ENCODE peak calls at places on chromosomes 11 and 22, in six cellular contexts. One of them, this sample, is unnamed.

GRCh38 chr11:43736502-43737193 is 56.1 kb downstream of the HSD17B12 start:
- DNase-seq in IMR-90: peak; percentile 87
- DNase-seq in H9: no peak
- DNase-seq in neuronal stem cell: no peak
- DNase-seq in H1: no peak
- DNase-seq in trophoblast cell: no peak
- DNase-seq in this sample: peak; percentile 74

GRCh38 chr22:46193898-46194310 is 43.6 kb downstream of the PPARA start:
- DNase-seq in IMR-90: no peak
- DNase-seq in H9: no peak
- DNase-seq in neuronal stem cell: no peak
- DNase-seq in H1: no peak
- DNase-seq in trophoblast cell: no peak
- DNase-seq in this sample: no peak

GRCh38 chr11:70517996-70518907 is 119.9 kb downstream of the CTTN start:
- DNase-seq in IMR-90: peak; percentile 64
- DNase-seq in H9: peak; percentile 42
- DNase-seq in neuronal stem cell: no peak
- DNase-seq in H1: no peak
- DNase-seq in trophoblast cell: peak; percentile 96
- DNase-seq in this sample: peak; percentile 84

GRCh38 chr22:37638351-37639069 is 959 bp upstream of the SH3BP1 start:
- DNase-seq in IMR-90: no peak
- DNase-seq in H9: peak; percentile 45
- DNase-seq in neuronal stem cell: no peak
- DNase-seq in H1: no peak
- DNase-seq in trophoblast cell: no peak
- DNase-seq in this sample: no peak

GRCh38 chr11:116309446-116309845 is 463.3 kb downstream of the BUD13 start:
- DNase-seq in IMR-90: no peak
- DNase-seq in H9: no peak
- DNase-seq in neuronal stem cell: no peak
- DNase-seq in H1: no peak
- DNase-seq in trophoblast cell: no peak
- DNase-seq in this sample: no peak

GRCh38 chr11:32109138-32109537 is 18.3 kb downstream of the RCN1 start:
- DNase-seq in IMR-90: peak; percentile 94
- DNase-seq in H9: no peak
- DNase-seq in neuronal stem cell: no peak
- DNase-seq in H1: no peak
- DNase-seq in trophoblast cell: no peak
- DNase-seq in this sample: peak; percentile 61

GRCh38 chr11:1546536-1547466 is 25.3 kb downstream of the DUSP8 start:
- DNase-seq in IMR-90: peak; percentile 21
- DNase-seq in H9: peak; percentile 81
- DNase-seq in neuronal stem cell: peak; percentile 63
- DNase-seq in H1: peak; percentile 86
- DNase-seq in trophoblast cell: no peak
- DNase-seq in this sample: peak; percentile 39

GRCh38 chr11:114154271-114155047 is 94.9 kb downstream of the ZBTB16 start:
- DNase-seq in IMR-90: no peak
- DNase-seq in H9: no peak
- DNase-seq in neuronal stem cell: no peak
- DNase-seq in H1: no peak
- DNase-seq in trophoblast cell: peak; percentile 68
- DNase-seq in this sample: peak; percentile 72

GRCh38 chr11:64746486-64746885 is 2.5 kb upstream of the RASGRP2 start:
- DNase-seq in IMR-90: no peak
- DNase-seq in H9: peak; percentile 37
- DNase-seq in neuronal stem cell: no peak
- DNase-seq in H1: no peak
- DNase-seq in trophoblast cell: no peak
- DNase-seq in this sample: no peak

GRCh38 chr11:128985880-128986279 is 43.2 kb upstream of the TP53AIP1 start:
- DNase-seq in IMR-90: no peak
- DNase-seq in H9: no peak
- DNase-seq in neuronal stem cell: no peak
- DNase-seq in H1: no peak
- DNase-seq in trophoblast cell: no peak
- DNase-seq in this sample: no peak

GRCh38 chr11:19929147-19929546 is 216.5 kb downstream of the NAV2 start:
- DNase-seq in IMR-90: no peak
- DNase-seq in H9: no peak
- DNase-seq in neuronal stem cell: no peak
- DNase-seq in H1: no peak
- DNase-seq in trophoblast cell: no peak
- DNase-seq in this sample: no peak

GRCh38 chr22:43734370-43735005 is 77.6 kb downstream of the EFCAB6 start:
- DNase-seq in IMR-90: no peak
- DNase-seq in H9: no peak
- DNase-seq in neuronal stem cell: no peak
- DNase-seq in H1: no peak
- DNase-seq in trophoblast cell: peak; percentile 63
- DNase-seq in this sample: no peak

GRCh38 chr11:36362902-36363301 is 66.8 kb downstream of the PRR5L start:
- DNase-seq in IMR-90: peak; percentile 67
- DNase-seq in H9: no peak
- DNase-seq in neuronal stem cell: no peak
- DNase-seq in H1: no peak
- DNase-seq in trophoblast cell: peak; percentile 52
- DNase-seq in this sample: peak; percentile 91

GRCh38 chr22:42805016-42805997 is 51.8 kb downstream of the ARFGAP3 start:
- DNase-seq in IMR-90: no peak
- DNase-seq in H9: peak; percentile 34
- DNase-seq in neuronal stem cell: no peak
- DNase-seq in H1: no peak
- DNase-seq in trophoblast cell: no peak
- DNase-seq in this sample: no peak

GRCh38 chr11:66112041-66112491 is 42.0 kb downstream of the PACS1 start:
- DNase-seq in IMR-90: no peak
- DNase-seq in H9: peak; percentile 48
- DNase-seq in neuronal stem cell: no peak
- DNase-seq in H1: no peak
- DNase-seq in trophoblast cell: no peak
- DNase-seq in this sample: no peak

GRCh38 chr11:108803781-108804180 is 138.9 kb downstream of the DDX10 start:
- DNase-seq in IMR-90: peak; percentile 71
- DNase-seq in H9: no peak
- DNase-seq in neuronal stem cell: no peak
- DNase-seq in H1: no peak
- DNase-seq in trophoblast cell: no peak
- DNase-seq in this sample: no peak

GRCh38 chr22:46612904-46613605 is 7.1 kb upstream of the GRAMD4 start:
- DNase-seq in IMR-90: no peak
- DNase-seq in H9: no peak
- DNase-seq in neuronal stem cell: no peak
- DNase-seq in H1: no peak
- DNase-seq in trophoblast cell: no peak
- DNase-seq in this sample: peak; percentile 29

GRCh38 chr11:69414773-69415187 is 66.7 kb upstream of the LINC01488 start:
- DNase-seq in IMR-90: no peak
- DNase-seq in H9: no peak
- DNase-seq in neuronal stem cell: no peak
- DNase-seq in H1: no peak
- DNase-seq in trophoblast cell: no peak
- DNase-seq in this sample: no peak

GRCh38 chr11:607020-607780 is 8.6 kb downstream of the IRF7 start:
- DNase-seq in IMR-90: no peak
- DNase-seq in H9: no peak
- DNase-seq in neuronal stem cell: no peak
- DNase-seq in H1: no peak
- DNase-seq in trophoblast cell: no peak
- DNase-seq in this sample: no peak

GRCh38 chr22:41000040-41000565 is 48.9 kb downstream of the RBX1 start:
- DNase-seq in IMR-90: no peak
- DNase-seq in H9: no peak
- DNase-seq in neuronal stem cell: no peak
- DNase-seq in H1: no peak
- DNase-seq in trophoblast cell: peak; percentile 33
- DNase-seq in this sample: no peak

GRCh38 chr22:24554316-24555159 is at the start of gene GUCD1:
- DNase-seq in IMR-90: peak; percentile 41
- DNase-seq in H9: peak; percentile 39
- DNase-seq in neuronal stem cell: no peak
- DNase-seq in H1: no peak
- DNase-seq in trophoblast cell: peak; percentile 35
- DNase-seq in this sample: peak; percentile 72

GRCh38 chr11:131833371-131833770 is 463.0 kb downstream of the NTM start:
- DNase-seq in IMR-90: no peak
- DNase-seq in H9: no peak
- DNase-seq in neuronal stem cell: no peak
- DNase-seq in H1: no peak
- DNase-seq in trophoblast cell: no peak
- DNase-seq in this sample: no peak

GRCh38 chr11:121722431-121723256 is 269.9 kb upstream of the SORL1-AS1 start:
- DNase-seq in IMR-90: peak; percentile 89
- DNase-seq in H9: peak; percentile 84
- DNase-seq in neuronal stem cell: peak; percentile 37
- DNase-seq in H1: peak; percentile 76
- DNase-seq in trophoblast cell: no peak
- DNase-seq in this sample: peak; percentile 65

GRCh38 chr11:97364047-97364446 is 974.2 kb downstream of the JRKL start:
- DNase-seq in IMR-90: no peak
- DNase-seq in H9: no peak
- DNase-seq in neuronal stem cell: no peak
- DNase-seq in H1: no peak
- DNase-seq in trophoblast cell: no peak
- DNase-seq in this sample: peak; percentile 41

GRCh38 chr11:60866911-60867870 is at the start of gene ZP1:
- DNase-seq in IMR-90: no peak
- DNase-seq in H9: no peak
- DNase-seq in neuronal stem cell: no peak
- DNase-seq in H1: no peak
- DNase-seq in trophoblast cell: no peak
- DNase-seq in this sample: no peak

DNA sequence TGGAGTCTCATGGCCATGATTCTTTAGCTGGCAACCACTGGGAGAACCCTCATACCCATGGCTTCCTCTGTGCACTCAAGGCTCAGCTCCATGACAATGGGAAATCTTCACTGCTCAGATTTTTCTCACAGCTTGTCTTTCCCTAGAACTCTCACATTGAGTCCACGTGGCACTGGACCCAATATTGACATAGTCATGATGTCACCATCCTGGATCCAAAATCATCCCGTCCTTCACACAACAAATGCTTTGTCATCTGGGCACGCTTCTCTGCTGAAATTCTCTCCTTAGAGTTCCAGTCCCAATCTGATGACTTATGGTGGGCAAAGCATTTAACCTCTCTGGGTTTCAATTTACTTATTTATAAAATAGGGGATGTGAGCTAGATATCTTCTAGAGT is 37.7 kb upstream of the CD44 start:
- DNase-seq in IMR-90: no peak
- DNase-seq in H9: no peak
- DNase-seq in neuronal stem cell: no peak
- DNase-seq in H1: no peak
- DNase-seq in trophoblast cell: no peak
- DNase-seq in this sample: no peak
- H3K14ac ChIP-seq in IMR-90: no peak overlapping the region
- H3K14ac ChIP-seq in H9: no peak overlapping the region
- H3K14ac ChIP-seq in neuronal stem cell: no peak overlapping the region
- H3K14ac ChIP-seq in H1: no peak overlapping the region
- H3K14ac ChIP-seq in trophoblast cell: no peak overlapping the region
- H3K14ac ChIP-seq in this sample: no peak overlapping the region

GRCh38 chr22:30969532-30970355 is 679 bp downstream of the TUG1 start:
- DNase-seq in IMR-90: peak; percentile 44
- DNase-seq in H9: peak; percentile 32
- DNase-seq in neuronal stem cell: no peak
- DNase-seq in H1: no peak
- DNase-seq in trophoblast cell: peak; percentile 45
- DNase-seq in this sample: peak; percentile 61
- H2BK120ac ChIP-seq in IMR-90: no peak overlapping the region
- H2BK120ac ChIP-seq in H9: no peak overlapping the region
- H2BK120ac ChIP-seq in neuronal stem cell: no peak overlapping the region
- H2BK120ac ChIP-seq in H1: no peak overlapping the region
- H2BK120ac ChIP-seq in trophoblast cell: peak overlapping the region; percentile 73
- H2BK120ac ChIP-seq in this sample: peak overlapping the region; percentile 92

GRCh38 chr11:58579192-58580129 is 598 bp downstream of the ZFP91 start:
- DNase-seq in IMR-90: peak; percentile 91
- DNase-seq in H9: peak; percentile 87
- DNase-seq in neuronal stem cell: peak; percentile 78
- DNase-seq in H1: peak; percentile 89
- DNase-seq in trophoblast cell: peak; percentile 91
- DNase-seq in this sample: peak; percentile 95

GRCh38 chr11:58578635-58579191 is at the start of gene ZFP91:
- DNase-seq in IMR-90: peak; percentile 98
- DNase-seq in H9: peak; percentile 96
- DNase-seq in neuronal stem cell: peak; percentile 97
- DNase-seq in H1: peak; percentile 87
- DNase-seq in trophoblast cell: peak; percentile 96
- DNase-seq in this sample: peak; percentile 99

GRCh38 chr11:58578136-58578634 is 678 bp upstream of the ZFP91 start:
- DNase-seq in IMR-90: peak; percentile 99
- DNase-seq in H9: peak; percentile 94
- DNase-seq in neuronal stem cell: peak; percentile 98
- DNase-seq in H1: peak; percentile 91
- DNase-seq in trophoblast cell: peak; percentile 99
- DNase-seq in this sample: peak; percentile 99

GRCh38 chr11:58580311-58580710 is 1.4 kb downstream of the ZFP91 start:
- DNase-seq in IMR-90: no peak
- DNase-seq in H9: no peak
- DNase-seq in neuronal stem cell: no peak
- DNase-seq in H1: no peak
- DNase-seq in trophoblast cell: peak; percentile 1
- DNase-seq in this sample: no peak

DNA sequence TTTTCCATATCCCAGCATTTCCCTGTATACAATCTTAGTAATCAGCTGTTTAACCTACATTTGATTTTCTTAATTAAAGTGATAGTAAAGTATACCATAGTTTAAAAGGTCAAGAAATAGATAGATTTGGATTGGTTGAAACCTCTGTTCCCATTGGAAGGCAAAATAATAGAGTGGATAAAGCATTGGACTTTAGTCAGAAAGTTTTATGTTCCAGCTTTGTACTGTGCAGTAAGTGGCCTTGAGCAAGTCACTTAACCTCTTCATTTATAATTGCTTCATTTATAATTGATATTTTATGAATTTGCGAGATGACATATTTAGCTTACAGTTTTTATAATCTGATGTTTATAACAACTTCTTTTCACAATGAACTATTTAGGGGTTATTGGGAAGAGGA is 3.6 kb downstream of the ZFP91 start:
- DNase-seq in IMR-90: no peak
- DNase-seq in H9: no peak
- DNase-seq in neuronal stem cell: no peak
- DNase-seq in H1: no peak
- DNase-seq in trophoblast cell: no peak
- DNase-seq in this sample: no peak
- H3K14ac ChIP-seq in IMR-90: no peak overlapping the region
- H3K14ac ChIP-seq in H9: no peak overlapping the region
- H3K14ac ChIP-seq in neuronal stem cell: no peak overlapping the region
- H3K14ac ChIP-seq in H1: no peak overlapping the region
- H3K14ac ChIP-seq in trophoblast cell: no peak overlapping the region
- H3K14ac ChIP-seq in this sample: no peak overlapping the region

DNA sequence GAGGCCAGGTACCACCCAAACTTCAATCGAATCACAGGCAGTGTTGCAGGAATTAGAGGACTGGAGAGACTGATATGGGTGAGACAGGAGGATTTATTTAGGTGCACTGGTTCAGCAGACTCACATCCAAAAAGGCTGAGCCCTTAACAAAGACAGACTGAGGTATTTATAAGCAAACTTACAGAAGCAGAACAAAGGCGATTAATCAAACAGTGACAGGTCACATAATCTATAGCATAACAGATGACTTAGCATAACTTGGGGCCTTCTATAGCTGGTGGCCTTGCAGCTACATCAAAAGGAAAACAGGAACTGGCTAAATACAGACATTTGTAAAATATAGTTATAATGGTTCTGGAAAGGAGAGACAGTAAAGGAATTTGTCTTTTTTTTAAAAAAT is 2.1 kb downstream of the APOBEC3B start:
- DNase-seq in IMR-90: no peak
- DNase-seq in H9: no peak
- DNase-seq in neuronal stem cell: no peak
- DNase-seq in H1: no peak
- DNase-seq in trophoblast cell: no peak
- DNase-seq in this sample: no peak
- H2BK120ac ChIP-seq in IMR-90: no peak overlapping the region
- H2BK120ac ChIP-seq in H9: no peak overlapping the region
- H2BK120ac ChIP-seq in neuronal stem cell: no peak overlapping the region
- H2BK120ac ChIP-seq in H1: no peak overlapping the region
- H2BK120ac ChIP-seq in trophoblast cell: no peak overlapping the region
- H2BK120ac ChIP-seq in this sample: no peak overlapping the region